ENCODE peak calls at places on chromosomes 3 and 15, in eight cellular contexts. Y, I, B, K, Z, F, X and O are unnamed samples.

GRCh38 chr15:52217186-52217585 is 26.0 kb upstream of the GNB5 start:
- DNase-seq in Y (no peak), I (no peak), B (peak), K (no peak), Z (peak), F (peak), X (no peak), O (no peak)

GRCh38 chr15:48975713-48976419 is 12.1 kb upstream of the SHC4 start:
- DNase-seq in Y (peak), I (peak), B (peak), K (peak), Z (peak), F (peak), X (peak), O (peak)

GRCh38 chr3:125647318-125648014 is 52.2 kb upstream of the OSBPL11 start:
- DNase-seq in Y (no peak), I (no peak), B (no peak), K (no peak), Z (no peak), F (no peak), X (no peak), O (no peak)

GRCh38 chr3:190618349-190619030 is 104.6 kb downstream of the IL1RAP start:
- DNase-seq in Y (no peak), I (no peak), B (no peak), K (peak), Z (no peak), F (no peak), X (no peak), O (no peak)

GRCh38 chr3:67976683-67977082 is 322.3 kb upstream of the SUCLG2 start:
- DNase-seq in Y (no peak), I (no peak), B (no peak), K (no peak), Z (no peak), F (no peak), X (no peak), O (no peak)

GRCh38 chr15:88266170-88266569 is 9.6 kb upstream of the NTRK3 start:
- DNase-seq in Y (no peak), I (no peak), B (no peak), K (no peak), Z (no peak), F (no peak), X (no peak), O (no peak)

GRCh38 chr3:184541886-184542562 is 19.6 kb upstream of the EPHB3 start:
- DNase-seq in Y (no peak), I (no peak), B (no peak), K (no peak), Z (no peak), F (no peak), X (no peak), O (no peak)

GRCh38 chr15:101198820-101199219 is 53.0 kb downstream of the CHSY1 start:
- DNase-seq in Y (no peak), I (no peak), B (no peak), K (no peak), Z (no peak), F (peak), X (no peak), O (no peak)

GRCh38 chr3:121894191-121894990 is at the start of gene SLC15A2:
- DNase-seq in Y (no peak), I (no peak), B (peak), K (peak), Z (peak), F (no peak), X (no peak), O (no peak)

GRCh38 chr15:44633603-44634002 is 29.9 kb downstream of the SPG11 start:
- DNase-seq in Y (no peak), I (no peak), B (no peak), K (peak), Z (no peak), F (peak), X (no peak), O (peak)

GRCh38 chr15:66757521-66757920 is 55.5 kb downstream of the SMAD6 start:
- DNase-seq in Y (no peak), I (no peak), B (no peak), K (no peak), Z (peak), F (no peak), X (peak), O (no peak)

GRCh38 chr15:95292790-95293450 is 1037.6 kb upstream of the NR2F2 start:
- DNase-seq in Y (no peak), I (no peak), B (no peak), K (no peak), Z (peak), F (no peak), X (no peak), O (no peak)

GRCh38 chr3:119149484-119149883 is 3.5 kb downstream of the TEX55 start:
- DNase-seq in Y (no peak), I (no peak), B (no peak), K (no peak), Z (no peak), F (no peak), X (no peak), O (peak)

GRCh38 chr3:181909241-181909640 is 197.5 kb downstream of the SOX2 start:
- DNase-seq in Y (no peak), I (no peak), B (no peak), K (no peak), Z (no peak), F (no peak), X (no peak), O (no peak)

GRCh38 chr3:64259646-64260045 is 34.4 kb upstream of the PRICKLE2 start:
- DNase-seq in Y (no peak), I (no peak), B (no peak), K (no peak), Z (no peak), F (no peak), X (no peak), O (no peak)
- H3K4me3 ChIP-seq in Y (no peak), I (no peak), B (no peak), K (no peak), Z (no peak), F (no peak), X (no peak), O (no peak)

GRCh38 chr3:11641683-11642407 is 1.9 kb downstream of the VGLL4 start:
- DNase-seq in Y (no peak), I (no peak), B (no peak), K (peak), Z (no peak), F (peak), X (no peak), O (no peak)

GRCh38 chr3:11641316-11641682 is 2.4 kb downstream of the VGLL4 start:
- DNase-seq in Y (no peak), I (no peak), B (no peak), K (peak), Z (no peak), F (no peak), X (no peak), O (no peak)

GRCh38 chr3:11638669-11639402 is 4.9 kb downstream of the VGLL4 start:
- DNase-seq in Y (no peak), I (no peak), B (peak), K (peak), Z (no peak), F (no peak), X (no peak), O (no peak)

GRCh38 chr3:11637901-11638668 is 5.6 kb downstream of the VGLL4 start:
- DNase-seq in Y (no peak), I (no peak), B (no peak), K (peak), Z (no peak), F (no peak), X (no peak), O (no peak)

DNA sequence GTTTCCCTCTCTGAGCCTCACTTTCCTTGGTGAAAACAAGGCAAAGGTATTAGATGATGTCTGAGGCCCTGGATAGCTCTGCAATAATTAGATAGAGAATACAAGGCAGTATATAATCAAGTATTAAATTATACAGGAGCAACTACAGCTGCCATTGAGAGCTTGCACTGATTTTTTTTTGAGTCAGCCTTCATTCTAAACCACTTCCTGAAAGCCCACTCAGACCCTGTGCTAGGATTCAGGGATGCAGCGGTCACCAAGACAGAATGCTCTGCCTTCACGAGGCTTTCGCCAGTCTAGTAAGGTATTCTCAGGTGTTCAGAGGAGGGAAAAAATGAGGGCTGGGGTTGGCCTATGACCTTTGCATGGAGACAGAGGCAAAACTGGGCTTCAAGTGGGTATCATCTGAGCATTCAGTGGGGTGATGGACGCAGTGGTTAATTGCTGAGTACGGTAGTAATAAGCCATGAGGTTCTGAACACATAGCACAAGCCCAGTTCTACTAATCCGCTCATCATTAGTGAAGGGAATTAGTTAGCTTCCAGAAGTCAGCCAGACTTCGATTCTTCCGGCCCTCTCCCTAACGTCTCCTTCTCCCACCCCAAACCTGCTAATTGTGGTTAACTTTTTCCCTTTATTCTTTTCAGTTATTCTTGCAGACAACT is 3.6 kb downstream of the VGLL4 start:
- DNase-seq in Y (no peak), I (no peak), B (peak), K (peak), Z (no peak), F (no peak), X (no peak), O (no peak)
- H3K4me3 ChIP-seq in Y (peak), I (no peak), B (peak), K (peak), Z (no peak), F (peak), X (peak), O (peak)

GRCh38 chr3:44434834-44435510 is 42.5 kb downstream of the ZNF445 start:
- DNase-seq in Y (no peak), I (no peak), B (no peak), K (no peak), Z (no peak), F (no peak), X (no peak), O (no peak)

GRCh38 chr3:44442591-44443309 is 34.7 kb downstream of the ZNF445 start:
- DNase-seq in Y (no peak), I (no peak), B (no peak), K (no peak), Z (no peak), F (no peak), X (no peak), O (no peak)

GRCh38 chr3:44444437-44444836 is 33.0 kb downstream of the ZNF445 start:
- DNase-seq in Y (no peak), I (no peak), B (no peak), K (no peak), Z (no peak), F (no peak), X (no peak), O (no peak)

GRCh38 chr3:44437800-44438199 is 39.7 kb downstream of the ZNF445 start:
- DNase-seq in Y (no peak), I (no peak), B (no peak), K (no peak), Z (no peak), F (no peak), X (no peak), O (no peak)

DNA sequence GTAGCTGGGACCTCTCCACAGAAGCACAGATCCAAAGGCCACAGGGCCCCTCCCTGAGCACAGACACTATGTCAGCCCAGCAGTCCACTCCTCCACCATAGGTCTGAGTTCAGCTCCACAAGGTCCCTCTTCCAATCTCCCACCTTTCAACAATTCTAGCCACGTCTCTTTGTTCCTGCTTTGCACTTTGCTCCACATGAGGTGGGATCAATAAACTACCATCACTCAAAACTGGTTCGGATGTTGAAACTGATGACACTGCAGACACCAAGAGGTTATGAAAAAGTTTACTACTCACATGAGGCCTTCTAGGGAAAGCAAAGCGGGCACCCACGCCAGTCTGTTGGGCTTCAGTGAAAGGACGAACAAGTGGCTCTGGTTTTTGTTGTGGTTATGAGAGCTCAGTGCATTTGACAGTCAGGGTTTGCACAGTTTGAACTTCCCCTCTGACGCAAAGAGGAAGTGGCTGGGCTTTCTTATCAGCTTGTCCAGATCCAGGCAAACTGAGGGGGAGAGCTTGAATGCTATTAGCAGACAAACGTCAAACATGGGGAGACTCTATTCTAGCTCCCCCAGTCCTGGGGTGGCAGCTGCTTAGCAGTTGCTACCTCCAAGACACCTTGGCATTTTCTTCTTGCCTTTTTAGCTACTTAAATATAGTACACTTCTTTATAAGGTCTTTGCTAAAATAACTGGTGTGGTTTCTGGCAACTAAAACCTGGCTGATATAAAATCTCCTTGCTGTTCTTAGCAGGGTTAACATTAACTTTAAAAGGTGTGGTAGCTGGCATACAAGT is 37.8 kb downstream of the ZNF445 start:
- DNase-seq in Y (peak), I (peak), B (no peak), K (peak), Z (peak), F (peak), X (peak), O (peak)
- H3K4me3 ChIP-seq in Y (peak), I (no peak), B (no peak), K (no peak), Z (no peak), F (no peak), X (no peak), O (no peak)

GRCh38 chr3:197501496-197501878 is 54.3 kb downstream of the BDH1 start:
- DNase-seq in Y (no peak), I (no peak), B (no peak), K (no peak), Z (no peak), F (peak), X (no peak), O (no peak)

GRCh38 chr3:197504239-197505191 is 51.3 kb downstream of the BDH1 start:
- DNase-seq in Y (no peak), I (no peak), B (no peak), K (no peak), Z (no peak), F (no peak), X (no peak), O (no peak)

GRCh38 chr3:197503652-197504051 is 52.1 kb downstream of the BDH1 start:
- DNase-seq in Y (no peak), I (no peak), B (peak), K (no peak), Z (no peak), F (no peak), X (no peak), O (no peak)

GRCh38 chr3:197500812-197501211 is 55.0 kb downstream of the BDH1 start:
- DNase-seq in Y (no peak), I (no peak), B (no peak), K (no peak), Z (no peak), F (no peak), X (no peak), O (no peak)

GRCh38 chr3:197501879-197502620 is 53.7 kb downstream of the BDH1 start:
- DNase-seq in Y (no peak), I (no peak), B (peak), K (peak), Z (no peak), F (peak), X (no peak), O (no peak)
- H3K4me3 ChIP-seq in Y (no peak), I (no peak), B (no peak), K (no peak), Z (no peak), F (no peak), X (no peak), O (no peak)

GRCh38 chr15:96362001-96362758 is 31.7 kb downstream of the NR2F2 start:
- DNase-seq in Y (no peak), I (no peak), B (no peak), K (no peak), Z (no peak), F (no peak), X (no peak), O (no peak)
- H3K4me3 ChIP-seq in Y (no peak), I (no peak), B (no peak), K (no peak), Z (no peak), F (no peak), X (no peak), O (no peak)

GRCh38 chr3:30680789-30681188 is 74.4 kb downstream of the TGFBR2 start:
- DNase-seq in Y (no peak), I (peak), B (no peak), K (peak), Z (no peak), F (no peak), X (no peak), O (no peak)
- H3K4me3 ChIP-seq in Y (no peak), I (no peak), B (no peak), K (no peak), Z (no peak), F (no peak), X (no peak), O (no peak)

DNA sequence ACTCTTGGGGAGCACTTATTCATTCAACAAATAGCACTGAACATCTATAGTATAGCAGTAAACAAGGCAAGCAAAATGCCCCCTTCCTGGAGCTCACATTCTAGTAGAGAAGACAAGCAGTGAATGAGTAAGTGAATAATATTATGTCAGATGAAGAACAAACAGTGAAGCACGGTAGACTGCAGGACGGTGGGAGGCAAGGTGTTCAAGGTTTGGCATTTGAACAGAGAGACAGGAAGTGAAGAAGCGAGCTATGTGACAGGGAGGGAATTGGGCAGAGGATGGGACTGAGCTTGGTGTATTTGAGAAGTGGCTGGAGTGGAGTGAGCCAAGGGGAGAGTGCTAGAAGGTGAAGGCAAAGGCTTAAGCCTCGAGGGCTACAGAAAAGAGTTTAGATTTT is 1.4 kb downstream of the CRELD1 start:
- DNase-seq in Y (no peak), I (no peak), B (no peak), K (no peak), Z (no peak), F (no peak), X (no peak), O (no peak)
- H3K4me3 ChIP-seq in Y (peak), I (no peak), B (no peak), K (no peak), Z (no peak), F (no peak), X (peak), O (peak)

GRCh38 chr3:38130631-38131065 is 6.3 kb downstream of the ACAA1 start:
- DNase-seq in Y (no peak), I (no peak), B (no peak), K (no peak), Z (no peak), F (no peak), X (no peak), O (no peak)

GRCh38 chr3:38133557-38134405 is 3.1 kb downstream of the ACAA1 start:
- DNase-seq in Y (no peak), I (no peak), B (no peak), K (no peak), Z (peak), F (no peak), X (no peak), O (no peak)

GRCh38 chr3:38131621-38132369 is 5.1 kb downstream of the ACAA1 start:
- DNase-seq in Y (no peak), I (no peak), B (peak), K (peak), Z (peak), F (peak), X (no peak), O (no peak)

GRCh38 chr3:38130219-38130618 is 6.7 kb downstream of the ACAA1 start:
- DNase-seq in Y (no peak), I (no peak), B (no peak), K (no peak), Z (no peak), F (no peak), X (no peak), O (no peak)

GRCh38 chr3:38133209-38133556 is 3.7 kb downstream of the ACAA1 start:
- DNase-seq in Y (no peak), I (no peak), B (no peak), K (no peak), Z (no peak), F (no peak), X (no peak), O (no peak)
- H3K4me3 ChIP-seq in Y (no peak), I (no peak), B (no peak), K (no peak), Z (no peak), F (no peak), X (no peak), O (no peak)